ENCODE peak calls at places on chromosomes 1 and 21, in eight cellular contexts. Z is fibroblast of the aortic adventitia; Q is hepatocyte; G is AG08396; K is effector memory CD8-positive, alpha-beta T cell; P is T-helper 9 cell; T is HL-60; O is COLO829. E is an unnamed sample.

GRCh38 chr1:159989581-159989980 is 35.5 kb upstream of the SLAMF9 start:
- DNase-seq in Z (peak; percentile 30), Q (no peak), G (no peak), T (no peak), O (no peak), K (no peak), P (no peak), E (no peak)

GRCh38 chr1:203440780-203441179 is 34.8 kb upstream of the PRELP start:
- DNase-seq in P (no peak), T (no peak), K (no peak), G (peak; percentile 79), Q (peak; percentile 80), Z (peak; percentile 87), O (peak; percentile 51), E (no peak)

GRCh38 chr1:44587796-44588460 is 86.4 kb downstream of the TMEM53 start:
- DNase-seq in Z (no peak), P (no peak), O (no peak), G (no peak), T (no peak), K (no peak), Q (peak; percentile 49), E (no peak)

GRCh38 chr21:45796003-45796402 is 152.5 kb downstream of the PCBP3 start:
- DNase-seq in O (no peak), P (no peak), K (no peak), Q (no peak), G (no peak), Z (no peak), T (no peak), E (no peak)

GRCh38 chr1:93419344-93419743 is 28.6 kb upstream of the FNBP1L start:
- DNase-seq in T (no peak), Q (no peak), G (no peak), Z (no peak), O (peak; percentile 3), P (no peak), K (no peak), E (no peak)

GRCh38 chr1:159088050-159088449 is 11.5 kb upstream of the AIM2 start:
- DNase-seq in Z (peak; percentile 84), O (peak; percentile 27), Q (no peak), T (no peak), K (no peak), P (no peak), G (peak; percentile 51), E (no peak)

GRCh38 chr1:14962407-14962806 is 191.1 kb upstream of the TMEM51 start:
- DNase-seq in T (no peak), Z (no peak), Q (no peak), P (no peak), O (no peak), G (no peak), K (no peak), E (no peak)

GRCh38 chr1:105830614-105831146 is 1225.8 kb upstream of the PRMT6 start:
- DNase-seq in K (no peak), Z (no peak), T (no peak), Q (no peak), P (no peak), G (no peak), O (no peak), E (no peak)

GRCh38 chr1:248243204-248243603 is 12.0 kb downstream of the OR2M4 start:
- DNase-seq in Z (peak; percentile 14), O (peak; percentile 70), T (peak; percentile 3), P (no peak), K (no peak), G (peak; percentile 28), Q (no peak), E (no peak)

GRCh38 chr1:83822206-83822605 is 176.7 kb downstream of the TTLL7 start:
- DNase-seq in P (no peak), Q (no peak), O (no peak), G (no peak), T (no peak), K (no peak), Z (no peak), E (no peak)

GRCh38 chr21:40901690-40902089 is 54.7 kb upstream of the DSCAM start:
- DNase-seq in G (no peak), Q (no peak), Z (no peak), P (no peak), K (no peak), O (no peak), T (no peak), E (no peak)

GRCh38 chr1:245825128-245825901 is 670.5 kb downstream of the KIF26B start:
- DNase-seq in G (peak; percentile 34), T (no peak), Z (peak; percentile 42), K (no peak), O (no peak), Q (peak; percentile 29), P (no peak), E (no peak)

GRCh38 chr1:17229379-17229778 is 19.5 kb upstream of the PADI3 start:
- DNase-seq in T (no peak), K (no peak), O (no peak), G (no peak), P (no peak), Z (no peak), Q (no peak), E (no peak)

GRCh38 chr1:45594412-45594811 is 10.6 kb downstream of the NASP start:
- DNase-seq in K (no peak), T (no peak), P (no peak), Z (no peak), O (no peak), G (no peak), Q (no peak), E (no peak)